ENCODE peak calls at places on chromosomes 6 and 20, in eight cellular contexts. F is uterus; T is Karpas-422; I is T-helper 1 cell; E is cardiac muscle cell; K is activated naive CD4-positive, alpha-beta T cell; P is ecto neural progenitor cell; L is non-pigmented ciliary epithelial cell. Z is an unnamed sample.

GRCh38 chr20:10194166-10194565 is 24.5 kb upstream of the SNAP25 start:
- DNase-seq in F (no peak), L (no peak), K (no peak), T (no peak), P (no peak), E (no peak), I (no peak), Z (no peak)

GRCh38 chr6:130781557-130781956 is 45.6 kb upstream of the SMLR1 start:
- DNase-seq in T (no peak), E (no peak), F (no peak), L (no peak), P (no peak), K (no peak), I (no peak), Z (no peak)

GRCh38 chr6:53461041-53461656 is 83.8 kb downstream of the GCLC start:
- DNase-seq in K (no peak), F (no peak), P (no peak), T (no peak), I (no peak), L (no peak), E (peak), Z (no peak)

GRCh38 chr20:845226-845868 is 11.8 kb downstream of the FAM110A start:
- DNase-seq in F (no peak), I (no peak), P (peak), K (no peak), E (no peak), T (no peak), L (no peak), Z (no peak)

GRCh38 chr6:73774311-73774766 is 78.3 kb downstream of the CD109 start:
- DNase-seq in L (peak), T (no peak), P (no peak), F (peak), I (no peak), E (peak), K (no peak), Z (no peak)

GRCh38 chr6:45483501-45483900 is 105.8 kb upstream of the SUPT3H start:
- DNase-seq in P (no peak), T (no peak), F (no peak), I (no peak), L (no peak), K (no peak), E (no peak), Z (no peak)

GRCh38 chr6:28534880-28535279 is 9.2 kb downstream of the GPX5 start:
- DNase-seq in T (no peak), K (no peak), P (no peak), L (no peak), F (no peak), E (no peak), I (no peak), Z (no peak)

GRCh38 chr20:33656010-33656782 is 5.9 kb upstream of the C20orf144 start:
- DNase-seq in I (no peak), K (no peak), P (no peak), F (peak), L (no peak), T (no peak), E (no peak), Z (no peak)

GRCh38 chr20:10986586-10986985 is 312.8 kb upstream of the JAG1 start:
- DNase-seq in T (no peak), F (no peak), E (no peak), K (no peak), L (no peak), P (no peak), I (no peak), Z (no peak)

GRCh38 chr6:27864906-27865883 is 47.0 kb downstream of the OR2B2 start:
- DNase-seq in F (peak), I (peak), P (peak), L (peak), E (peak), K (peak), T (peak), Z (peak)

GRCh38 chr20:50758469-50758868 is 27.1 kb downstream of the PARD6B start:
- DNase-seq in E (no peak), T (no peak), F (no peak), L (no peak), I (no peak), K (no peak), P (no peak), Z (no peak)

GRCh38 chr20:63497946-63498935 is 642 bp downstream of the EEF1A2 start:
- DNase-seq in K (no peak), L (no peak), I (no peak), T (no peak), E (no peak), F (no peak), P (peak), Z (no peak)

GRCh38 chr6:133778414-133778813 is 110.5 kb upstream of the TCF21 start:
- DNase-seq in T (no peak), F (no peak), P (no peak), I (no peak), E (peak), L (peak), K (no peak), Z (no peak)

GRCh38 chr6:157461000-157461915 is 80.3 kb downstream of the ZDHHC14 start:
- DNase-seq in E (peak), K (no peak), L (peak), T (peak), P (no peak), F (no peak), I (no peak), Z (no peak)

GRCh38 chr20:1894951-1895673 is at the start of gene SIRPA:
- DNase-seq in K (no peak), L (no peak), I (no peak), E (peak), P (peak), F (peak), T (no peak), Z (no peak)

GRCh38 chr6:26327450-26328264 is 37.3 kb upstream of the BTN3A2 start:
- DNase-seq in F (no peak), L (no peak), P (peak), K (peak), T (peak), I (peak), E (peak), Z (no peak)

GRCh38 chr6:38262041-38262440 is 377.7 kb downstream of the BTBD9 start:
- DNase-seq in I (no peak), L (peak), T (no peak), F (no peak), K (no peak), E (peak), P (no peak), Z (no peak)

GRCh38 chr6:136549359-136550044 is 720 bp downstream of the MAP7 start:
- DNase-seq in F (peak), P (peak), L (no peak), E (no peak), T (no peak), K (no peak), I (peak), Z (no peak)

GRCh38 chr6:166587631-166588413 is 1.3 kb upstream of the RAMACL start:
- DNase-seq in E (no peak), P (no peak), L (no peak), I (no peak), T (peak), K (no peak), F (no peak), Z (no peak)

GRCh38 chr6:125236536-125237327 is 65.0 kb downstream of the HDDC2 start:
- DNase-seq in F (no peak), I (no peak), P (no peak), K (no peak), T (no peak), E (peak), L (no peak), Z (no peak)

GRCh38 chr6:37244430-37245310 is 12.9 kb upstream of the TBC1D22B start:
- DNase-seq in E (peak), K (no peak), F (peak), P (no peak), L (peak), T (no peak), I (no peak), Z (peak)

GRCh38 chr6:121619013-121619412 is 183.6 kb downstream of the GJA1 start:
- DNase-seq in P (no peak), F (no peak), T (no peak), K (no peak), E (no peak), I (no peak), L (no peak), Z (no peak)

GRCh38 chr6:20211037-20211940 is 980 bp downstream of the MBOAT1 start:
- DNase-seq in T (no peak), P (no peak), E (no peak), K (no peak), I (no peak), F (no peak), L (no peak), Z (no peak)

GRCh38 chr20:21705466-21706344 is at the start of gene PAX1:
- DNase-seq in T (no peak), K (no peak), E (peak), L (no peak), I (no peak), F (no peak), P (no peak), Z (no peak)

Z was measured in right atrium auricular region.